ENCODE peak calls at places on chromosomes 11 and 22, in nine cellular contexts. O is NCI-H446 treated with DMSO at 0.1 percent for 48 hours; E is nephron progenitor cell; L is PC-3; M is astrocyte of the cerebellum; S is activated CD4-positive, alpha-beta memory T cell treated with anti-CD3 and anti-CD28 coated beads for 36 hours; F is iris pigment epithelial cell; B is activated naive CD8-positive, alpha-beta T cell treated with anti-CD3 and anti-CD28 coated beads, Interleukin-2, amount 50 U/mL, for 24 hours; K is fibroblast of pulmonary artery. D is an unnamed sample.

GRCh38 chr11:6321961-6322362 is 1.7 kb upstream of the CAVIN3 start:
- DNase-seq in F (peak), S (peak), M (no peak), E (no peak), O (no peak), L (peak), K (peak), B (peak), D (no peak)

GRCh38 chr11:86800076-86800955 is at the start of gene PRSS23:
- DNase-seq in E (peak), F (peak), M (no peak), B (peak), K (peak), S (peak), O (no peak), L (peak), D (peak)

GRCh38 chr22:44554411-44554810 is 56.4 kb upstream of the RTL6 start:
- DNase-seq in M (no peak), B (no peak), O (no peak), E (no peak), S (no peak), L (no peak), K (no peak), F (no peak), D (no peak)

GRCh38 chr22:19359554-19360299 is 68.2 kb upstream of the CLTCL1 start:
- DNase-seq in B (no peak), F (no peak), K (no peak), S (no peak), M (no peak), E (no peak), O (no peak), L (no peak), D (no peak)

GRCh38 chr11:49505231-49505630 is 296.8 kb upstream of the FOLH1 start:
- DNase-seq in O (no peak), L (no peak), E (no peak), K (no peak), M (no peak), F (no peak), S (no peak), B (no peak), D (no peak)

GRCh38 chr11:68012843-68013610 is 2.9 kb downstream of the ALDH3B1 start:
- DNase-seq in E (no peak), L (peak), S (no peak), F (peak), M (peak), B (no peak), K (peak), O (no peak), D (no peak)

GRCh38 chr11:110028904-110029303 is 64.3 kb upstream of the ZC3H12C start:
- DNase-seq in E (no peak), K (no peak), S (no peak), L (no peak), F (no peak), B (no peak), M (no peak), O (no peak), D (no peak)

GRCh38 chr11:67199751-67200150 is 66.5 kb upstream of the GRK2 start:
- DNase-seq in B (no peak), M (no peak), E (no peak), K (no peak), L (no peak), O (no peak), F (no peak), S (no peak), D (no peak)

GRCh38 chr11:7467652-7468051 is 17.7 kb upstream of the OLFML1 start:
- DNase-seq in K (no peak), F (no peak), E (no peak), S (peak), O (no peak), B (peak), L (no peak), M (no peak), D (no peak)

GRCh38 chr22:46242023-46242422 is 8.1 kb downstream of the CDPF1 start:
- DNase-seq in S (no peak), K (no peak), B (no peak), F (no peak), O (no peak), M (no peak), E (no peak), L (no peak), D (no peak)

GRCh38 chr11:10490398-10491232 is 35.6 kb downstream of the AMPD3 start:
- DNase-seq in E (peak), K (peak), M (peak), L (peak), S (no peak), O (no peak), B (no peak), F (peak), D (no peak)

GRCh38 chr11:72584293-72584921 is 89.8 kb downstream of the PDE2A start:
- DNase-seq in S (peak), F (peak), M (no peak), E (peak), O (no peak), K (peak), B (peak), L (no peak), D (peak)

GRCh38 chr11:26621147-26621546 is 49.1 kb upstream of the MUC15 start:
- DNase-seq in L (peak), E (no peak), S (no peak), M (no peak), K (peak), O (no peak), B (no peak), F (peak), D (no peak)

GRCh38 chr11:44566559-44566949 is 1.1 kb downstream of the CD82 start:
- DNase-seq in E (no peak), L (no peak), O (no peak), S (no peak), F (no peak), K (no peak), B (no peak), M (no peak), D (no peak)

GRCh38 chr22:29431986-29432385 is 6.4 kb upstream of the RFPL1 start:
- DNase-seq in E (no peak), M (no peak), L (no peak), F (no peak), S (no peak), K (no peak), O (no peak), B (no peak), D (no peak)

GRCh38 chr22:27637604-27638003 is 164.0 kb downstream of the MN1 start:
- DNase-seq in S (no peak), B (no peak), K (peak), M (no peak), E (no peak), O (peak), L (peak), F (peak), D (no peak)

GRCh38 chr11:74025467-74026166 is 16.7 kb upstream of the UCP3 start:
- DNase-seq in L (peak), O (no peak), E (no peak), S (peak), K (peak), M (no peak), F (peak), B (no peak), D (no peak)

GRCh38 chr22:47275479-47276218 is 513.2 kb downstream of the TBC1D22A start:
- DNase-seq in O (no peak), S (no peak), B (no peak), F (peak), M (no peak), L (peak), K (peak), E (no peak), D (no peak)

GRCh38 chr22:17919276-17920144 is 104.9 kb downstream of the MICAL3 start:
- DNase-seq in E (no peak), K (no peak), S (no peak), B (no peak), M (no peak), O (no peak), F (no peak), L (no peak), D (no peak)

GRCh38 chr22:29635734-29636357 is 32.4 kb downstream of the NF2 start:
- DNase-seq in B (no peak), O (peak), S (no peak), F (peak), M (peak), K (peak), E (peak), L (peak), D (no peak)

GRCh38 chr11:27718853-27719574 is 18.8 kb upstream of the BDNF start:
- DNase-seq in E (peak), M (no peak), O (no peak), F (peak), K (peak), B (no peak), L (peak), S (no peak), D (no peak)

GRCh38 chr11:7436657-7437056 is 48.6 kb upstream of the OLFML1 start:
- DNase-seq in L (no peak), M (no peak), F (no peak), E (no peak), K (no peak), S (peak), O (no peak), B (peak), D (peak)

GRCh38 chr22:17339095-17339693 is 30.1 kb upstream of the CECR2 start:
- DNase-seq in L (no peak), M (no peak), K (peak), O (no peak), B (no peak), S (no peak), F (no peak), E (no peak), D (no peak)